ENCODE peak calls at places on chromosomes 5 and 9, in ten cellular contexts. U, R, G, W, H, Y, Z, X, K and S are unnamed samples.

GRCh38 chr9:12784461-12785250 is 9.8 kb downstream of the LURAP1L start:
- DNase-seq in U (peak), R (peak), G (no peak), W (no peak), H (no peak), Y (no peak), Z (no peak), X (peak), K (peak), S (no peak)

GRCh38 chr9:121837113-121838010 is 185.9 kb downstream of the DAB2IP start:
- DNase-seq in U (no peak), R (peak), G (no peak), W (no peak), H (no peak), Y (peak), Z (no peak), X (no peak), K (no peak), S (no peak)

GRCh38 chr5:27316283-27316675 is 277.9 kb upstream of the CDH9 start:
- DNase-seq in U (no peak), R (peak), G (no peak), W (no peak), H (no peak), Y (no peak), Z (no peak), X (no peak), K (peak), S (no peak)

GRCh38 chr9:106772523-106773290 is 90.3 kb upstream of the ZNF462 start:
- DNase-seq in U (no peak), R (peak), G (no peak), W (no peak), H (no peak), Y (no peak), Z (no peak), X (no peak), K (no peak), S (no peak)

GRCh38 chr5:75235711-75236110 is 967 bp downstream of the ANKRD31 start:
- DNase-seq in U (no peak), R (no peak), G (no peak), W (no peak), H (no peak), Y (no peak), Z (no peak), X (no peak), K (no peak), S (no peak)

GRCh38 chr5:54021413-54022155 is 288.8 kb downstream of the ARL15 start:
- DNase-seq in U (no peak), R (peak), G (no peak), W (no peak), H (no peak), Y (no peak), Z (no peak), X (no peak), K (peak), S (no peak)

GRCh38 chr9:72665421-72665820 is 144.0 kb downstream of the TMC1 start:
- DNase-seq in U (no peak), R (peak), G (no peak), W (no peak), H (no peak), Y (no peak), Z (no peak), X (peak), K (peak), S (no peak)

GRCh38 chr5:36200513-36200912 is 41.2 kb downstream of the NADK2 start:
- DNase-seq in U (no peak), R (peak), G (no peak), W (no peak), H (no peak), Y (no peak), Z (no peak), X (no peak), K (peak), S (no peak)

GRCh38 chr5:15384581-15384980 is 115.4 kb upstream of the FBXL7 start:
- DNase-seq in U (no peak), R (no peak), G (no peak), W (no peak), H (no peak), Y (peak), Z (no peak), X (no peak), K (no peak), S (no peak)

GRCh38 chr9:132744881-132745761 is 74.9 kb downstream of the GTF3C4 start:
- DNase-seq in U (no peak), R (no peak), G (no peak), W (no peak), H (no peak), Y (no peak), Z (peak), X (no peak), K (no peak), S (no peak)

GRCh38 chr5:152097128-152097527 is 172.5 kb upstream of the GLRA1 start:
- DNase-seq in U (no peak), R (no peak), G (no peak), W (no peak), H (no peak), Y (no peak), Z (peak), X (no peak), K (no peak), S (no peak)

GRCh38 chr5:3535414-3536211 is 60.0 kb upstream of the IRX1 start:
- DNase-seq in U (no peak), R (no peak), G (no peak), W (no peak), H (no peak), Y (no peak), Z (peak), X (no peak), K (no peak), S (no peak)

GRCh38 chr9:124295097-124295794 is 37.5 kb downstream of the NEK6 start:
- DNase-seq in U (no peak), R (no peak), G (no peak), W (no peak), H (no peak), Y (no peak), Z (no peak), X (no peak), K (no peak), S (no peak)

GRCh38 chr5:33479321-33479720 is 38.6 kb downstream of the TARS1 start:
- DNase-seq in U (no peak), R (peak), G (no peak), W (no peak), H (no peak), Y (no peak), Z (no peak), X (no peak), K (no peak), S (no peak)

GRCh38 chr9:134570726-134571325 is 70.8 kb upstream of the COL5A1 start:
- DNase-seq in U (no peak), R (no peak), G (no peak), W (no peak), H (no peak), Y (no peak), Z (no peak), X (no peak), K (no peak), S (no peak)

GRCh38 chr5:133467325-133467700 is 145.0 kb downstream of the FSTL4 start:
- DNase-seq in U (no peak), R (no peak), G (no peak), W (no peak), H (no peak), Y (no peak), Z (peak), X (no peak), K (no peak), S (no peak)

GRCh38 chr5:1830571-1831228 is 29.5 kb downstream of the NDUFS6 start:
- DNase-seq in U (no peak), R (no peak), G (no peak), W (no peak), H (no peak), Y (peak), Z (peak), X (no peak), K (no peak), S (no peak)

GRCh38 chr9:111566234-111566633 is 33.2 kb downstream of the PTGR1 start:
- DNase-seq in U (no peak), R (peak), G (no peak), W (no peak), H (no peak), Y (no peak), Z (no peak), X (no peak), K (no peak), S (no peak)

GRCh38 chr5:31477516-31477915 is 54.4 kb downstream of the DROSHA start:
- DNase-seq in U (no peak), R (peak), G (no peak), W (no peak), H (no peak), Y (no peak), Z (no peak), X (no peak), K (no peak), S (no peak)

GRCh38 chr5:180330810-180331646 is 22.1 kb downstream of the GFPT2 start:
- DNase-seq in U (no peak), R (peak), G (no peak), W (no peak), H (no peak), Y (no peak), Z (peak), X (peak), K (peak), S (no peak)

GRCh38 chr5:174491761-174492350 is 232.5 kb upstream of the MSX2 start:
- DNase-seq in U (no peak), R (no peak), G (no peak), W (no peak), H (no peak), Y (no peak), Z (no peak), X (no peak), K (no peak), S (no peak)

GRCh38 chr9:20074291-20074690 is 285.5 kb upstream of the SLC24A2 start:
- DNase-seq in U (no peak), R (no peak), G (no peak), W (no peak), H (no peak), Y (no peak), Z (no peak), X (no peak), K (no peak), S (no peak)

GRCh38 chr9:93178851-93179786 is 4.8 kb upstream of the WNK2 start:
- DNase-seq in U (no peak), R (no peak), G (no peak), W (no peak), H (no peak), Y (no peak), Z (no peak), X (no peak), K (no peak), S (no peak)

GRCh38 chr9:89698606-89699005 is 93.8 kb downstream of the GADD45G start:
- DNase-seq in U (no peak), R (no peak), G (no peak), W (no peak), H (no peak), Y (no peak), Z (no peak), X (no peak), K (no peak), S (no peak)

GRCh38 chr5:139863855-139864558 is 68.4 kb downstream of the PSD2 start:
- DNase-seq in U (peak), R (peak), G (peak), W (peak), H (peak), Y (no peak), Z (peak), X (peak), K (peak), S (peak)

GRCh38 chr9:77019010-77019809 is at the start of gene FOXB2:
- DNase-seq in U (no peak), R (no peak), G (no peak), W (no peak), H (no peak), Y (no peak), Z (peak), X (peak), K (no peak), S (no peak)

GRCh38 chr9:18896531-18897179 is 136.4 kb downstream of the SAXO1 start:
- DNase-seq in U (no peak), R (peak), G (no peak), W (no peak), H (no peak), Y (no peak), Z (no peak), X (no peak), K (peak), S (no peak)

GRCh38 chr5:123871373-123871772 is 359.4 kb downstream of the CSNK1G3 start:
- DNase-seq in U (no peak), R (no peak), G (no peak), W (no peak), H (no peak), Y (no peak), Z (no peak), X (no peak), K (no peak), S (no peak)

GRCh38 chr5:33843579-33843978 is 48.2 kb downstream of the ADAMTS12 start:
- DNase-seq in U (no peak), R (peak), G (no peak), W (no peak), H (no peak), Y (no peak), Z (no peak), X (no peak), K (peak), S (no peak)

GRCh38 chr9:137297966-137298365 is 4.1 kb downstream of the NRARP start:
- DNase-seq in U (no peak), R (no peak), G (no peak), W (no peak), H (no peak), Y (no peak), Z (no peak), X (no peak), K (no peak), S (no peak)

GRCh38 chr5:177477701-177478477 is 4.5 kb upstream of the DBN1 start:
- DNase-seq in U (no peak), R (no peak), G (no peak), W (no peak), H (no peak), Y (no peak), Z (no peak), X (no peak), K (no peak), S (no peak)